ENCODE peak calls at places on chromosomes 6 and 20, in eight cellular contexts. One of them, this sample, is unnamed.

GRCh38 chr6:82371799-82372508 is 8.3 kb downstream of the TPBG start:
- DNase-seq in stomach: no peak
- DNase-seq in fibroblast of lung: peak
- DNase-seq in neural crest cell: no peak
- DNase-seq in GM20000: no peak
- DNase-seq in body of pancreas: no peak
- DNase-seq in fibroblast of pulmonary artery: peak
- DNase-seq in cardiac muscle cell: no peak
- DNase-seq in this sample: no peak

GRCh38 chr20:53080969-53081871 is 109.1 kb downstream of the TSHZ2 start:
- DNase-seq in fibroblast of pulmonary artery: peak
- DNase-seq in body of pancreas: peak
- DNase-seq in neural crest cell: no peak
- DNase-seq in GM20000: no peak
- DNase-seq in cardiac muscle cell: no peak
- DNase-seq in fibroblast of lung: peak
- DNase-seq in stomach: peak
- DNase-seq in this sample: no peak

GRCh38 chr20:52895662-52896061 is 76.5 kb upstream of the TSHZ2 start:
- DNase-seq in stomach: no peak
- DNase-seq in fibroblast of lung: no peak
- DNase-seq in neural crest cell: no peak
- DNase-seq in body of pancreas: no peak
- DNase-seq in fibroblast of pulmonary artery: no peak
- DNase-seq in cardiac muscle cell: no peak
- DNase-seq in GM20000: no peak
- DNase-seq in this sample: no peak

GRCh38 chr6:35552285-35552917 is 39.7 kb upstream of the TULP1 start:
- DNase-seq in body of pancreas: peak
- DNase-seq in GM20000: peak
- DNase-seq in fibroblast of lung: no peak
- DNase-seq in fibroblast of pulmonary artery: peak
- DNase-seq in neural crest cell: peak
- DNase-seq in stomach: peak
- DNase-seq in cardiac muscle cell: no peak
- DNase-seq in this sample: peak

GRCh38 chr6:16873698-16874097 is 112.4 kb upstream of the ATXN1 start:
- DNase-seq in body of pancreas: no peak
- DNase-seq in cardiac muscle cell: no peak
- DNase-seq in GM20000: no peak
- DNase-seq in neural crest cell: no peak
- DNase-seq in fibroblast of pulmonary artery: no peak
- DNase-seq in stomach: no peak
- DNase-seq in fibroblast of lung: no peak
- DNase-seq in this sample: no peak

GRCh38 chr6:169391473-169392071 is 137.9 kb upstream of the THBS2 start:
- DNase-seq in stomach: no peak
- DNase-seq in GM20000: no peak
- DNase-seq in fibroblast of pulmonary artery: peak
- DNase-seq in cardiac muscle cell: no peak
- DNase-seq in fibroblast of lung: no peak
- DNase-seq in body of pancreas: no peak
- DNase-seq in neural crest cell: no peak
- DNase-seq in this sample: no peak

GRCh38 chr6:37783831-37784584 is 35.5 kb upstream of the ZFAND3 start:
- DNase-seq in stomach: peak
- DNase-seq in fibroblast of pulmonary artery: peak
- DNase-seq in neural crest cell: no peak
- DNase-seq in body of pancreas: peak
- DNase-seq in fibroblast of lung: peak
- DNase-seq in GM20000: peak
- DNase-seq in cardiac muscle cell: peak
- DNase-seq in this sample: peak

GRCh38 chr6:38460216-38460615 is 179.5 kb downstream of the BTBD9 start:
- DNase-seq in fibroblast of lung: peak
- DNase-seq in cardiac muscle cell: no peak
- DNase-seq in body of pancreas: no peak
- DNase-seq in GM20000: no peak
- DNase-seq in fibroblast of pulmonary artery: peak
- DNase-seq in neural crest cell: no peak
- DNase-seq in stomach: no peak
- DNase-seq in this sample: no peak

GRCh38 chr6:60952500-60952899 is 1333.5 kb downstream of the KHDRBS2 start:
- DNase-seq in neural crest cell: no peak
- DNase-seq in stomach: no peak
- DNase-seq in GM20000: no peak
- DNase-seq in fibroblast of lung: no peak
- DNase-seq in cardiac muscle cell: no peak
- DNase-seq in body of pancreas: no peak
- DNase-seq in fibroblast of pulmonary artery: no peak
- DNase-seq in this sample: no peak

GRCh38 chr6:116258520-116258919 is 4.6 kb upstream of the TSPYL4 start:
- DNase-seq in fibroblast of lung: no peak
- DNase-seq in fibroblast of pulmonary artery: no peak
- DNase-seq in cardiac muscle cell: no peak
- DNase-seq in stomach: no peak
- DNase-seq in neural crest cell: no peak
- DNase-seq in body of pancreas: no peak
- DNase-seq in GM20000: no peak
- DNase-seq in this sample: no peak

GRCh38 chr6:39923394-39923793 is 10.9 kb downstream of the MOCS1 start:
- DNase-seq in body of pancreas: peak
- DNase-seq in stomach: peak
- DNase-seq in cardiac muscle cell: no peak
- DNase-seq in neural crest cell: no peak
- DNase-seq in GM20000: no peak
- DNase-seq in fibroblast of lung: no peak
- DNase-seq in fibroblast of pulmonary artery: no peak
- DNase-seq in this sample: no peak

GRCh38 chr6:143457563-143458359 is 7.2 kb downstream of the PEX3 start:
- DNase-seq in neural crest cell: no peak
- DNase-seq in fibroblast of pulmonary artery: peak
- DNase-seq in GM20000: no peak
- DNase-seq in cardiac muscle cell: peak
- DNase-seq in body of pancreas: peak
- DNase-seq in fibroblast of lung: peak
- DNase-seq in stomach: no peak
- DNase-seq in this sample: no peak

GRCh38 chr20:48373555-48373934 is 454.3 kb downstream of the PREX1 start:
- DNase-seq in neural crest cell: no peak
- DNase-seq in fibroblast of lung: no peak
- DNase-seq in GM20000: no peak
- DNase-seq in body of pancreas: no peak
- DNase-seq in stomach: no peak
- DNase-seq in fibroblast of pulmonary artery: no peak
- DNase-seq in cardiac muscle cell: no peak
- DNase-seq in this sample: no peak

DNA sequence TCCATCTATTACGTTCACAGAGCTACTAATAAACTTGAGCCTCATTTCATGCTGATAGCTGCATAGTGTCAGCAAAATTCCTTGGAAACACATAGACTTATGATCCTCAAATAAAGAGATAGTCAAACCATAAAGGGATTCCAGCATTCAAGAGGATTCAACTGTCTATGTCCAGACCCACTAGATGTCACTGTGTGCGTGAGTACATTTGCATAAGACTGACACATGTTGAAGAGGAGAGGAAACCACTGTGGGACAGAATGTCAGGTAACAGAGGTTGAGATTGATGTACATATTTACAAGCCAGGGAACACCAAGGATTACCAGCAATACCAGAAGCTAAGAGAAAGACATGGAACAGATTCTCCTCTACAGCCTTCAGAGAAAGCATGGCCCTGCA is 266.5 kb downstream of the COL12A1 start:
- DNase-seq in neural crest cell: no peak
- DNase-seq in fibroblast of lung: no peak
- DNase-seq in fibroblast of pulmonary artery: no peak
- DNase-seq in cardiac muscle cell: no peak
- DNase-seq in GM20000: no peak
- DNase-seq in stomach: no peak
- DNase-seq in body of pancreas: no peak
- DNase-seq in this sample: no peak
- TF ChIP-seq CTCF in neural crest cell: no peak
- TF ChIP-seq CTCF in fibroblast of lung: no peak
- TF ChIP-seq CTCF in fibroblast of pulmonary artery: no peak
- TF ChIP-seq CTCF in cardiac muscle cell: no peak
- TF ChIP-seq CTCF in GM20000: no peak
- TF ChIP-seq CTCF in stomach: no peak
- TF ChIP-seq CTCF in body of pancreas: no peak
- TF ChIP-seq CTCF in this sample: no peak

GRCh38 chr6:26254666-26255176 is 110.3 kb upstream of the BTN3A2 start:
- DNase-seq in fibroblast of lung: no peak
- DNase-seq in body of pancreas: no peak
- DNase-seq in stomach: no peak
- DNase-seq in GM20000: no peak
- DNase-seq in cardiac muscle cell: no peak
- DNase-seq in fibroblast of pulmonary artery: no peak
- DNase-seq in neural crest cell: no peak
- DNase-seq in this sample: no peak

GRCh38 chr6:26260791-26261484 is 104.1 kb upstream of the BTN3A2 start:
- DNase-seq in body of pancreas: no peak
- DNase-seq in cardiac muscle cell: no peak
- DNase-seq in fibroblast of pulmonary artery: peak
- DNase-seq in stomach: no peak
- DNase-seq in GM20000: no peak
- DNase-seq in fibroblast of lung: no peak
- DNase-seq in neural crest cell: no peak
- DNase-seq in this sample: no peak

GRCh38 chr6:26260110-26260637 is 104.8 kb upstream of the BTN3A2 start:
- DNase-seq in stomach: no peak
- DNase-seq in GM20000: no peak
- DNase-seq in cardiac muscle cell: no peak
- DNase-seq in body of pancreas: no peak
- DNase-seq in neural crest cell: no peak
- DNase-seq in fibroblast of lung: no peak
- DNase-seq in fibroblast of pulmonary artery: no peak
- DNase-seq in this sample: no peak

GRCh38 chr6:26257272-26257671 is 107.7 kb upstream of the BTN3A2 start:
- DNase-seq in cardiac muscle cell: peak
- DNase-seq in neural crest cell: no peak
- DNase-seq in fibroblast of lung: no peak
- DNase-seq in fibroblast of pulmonary artery: no peak
- DNase-seq in stomach: no peak
- DNase-seq in body of pancreas: no peak
- DNase-seq in GM20000: no peak
- DNase-seq in this sample: no peak

DNA sequence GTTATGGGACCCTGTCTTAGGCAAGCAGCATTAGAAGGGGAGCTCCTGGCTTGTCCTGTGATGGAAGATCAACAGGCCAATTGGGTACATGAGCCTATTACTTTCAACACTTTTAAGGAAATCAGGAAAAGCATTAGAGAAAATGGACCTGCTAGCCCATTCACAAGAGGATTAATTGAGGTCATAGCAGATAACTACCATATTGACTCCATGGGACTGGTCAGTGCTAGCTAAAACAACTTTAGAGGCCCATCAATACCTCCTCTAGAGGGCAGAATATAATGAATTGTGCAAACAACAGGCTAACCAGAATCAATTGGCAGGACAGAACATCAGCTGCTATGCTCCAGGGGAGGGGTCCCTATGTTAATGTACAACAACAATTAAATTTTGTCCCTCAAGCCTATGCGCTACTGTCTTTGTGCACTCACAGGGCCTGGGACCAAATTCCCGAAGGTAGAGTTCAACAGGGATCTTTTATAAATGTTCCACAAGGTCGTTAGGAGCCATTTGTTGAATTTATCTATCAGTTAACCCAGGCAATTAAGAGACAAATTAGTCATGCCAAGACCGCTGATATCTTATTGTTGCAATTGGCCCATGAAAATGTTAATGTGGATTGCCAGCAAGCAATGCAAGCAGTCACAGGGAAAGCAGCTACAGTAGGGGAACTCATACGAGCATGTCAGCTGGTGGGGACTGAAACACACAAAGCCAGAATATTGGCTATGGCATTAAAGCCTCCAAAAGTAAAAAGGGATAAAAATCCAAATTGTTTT is 106.6 kb upstream of the BTN3A2 start:
- DNase-seq in body of pancreas: no peak
- DNase-seq in GM20000: no peak
- DNase-seq in fibroblast of pulmonary artery: no peak
- DNase-seq in stomach: no peak
- DNase-seq in cardiac muscle cell: no peak
- DNase-seq in fibroblast of lung: no peak
- DNase-seq in neural crest cell: no peak
- DNase-seq in this sample: no peak
- TF ChIP-seq CTCF in body of pancreas: no peak
- TF ChIP-seq CTCF in GM20000: peak
- TF ChIP-seq CTCF in fibroblast of pulmonary artery: peak
- TF ChIP-seq CTCF in stomach: no peak
- TF ChIP-seq CTCF in cardiac muscle cell: no peak
- TF ChIP-seq CTCF in fibroblast of lung: peak
- TF ChIP-seq CTCF in neural crest cell: peak
- TF ChIP-seq CTCF in this sample: no peak

GRCh38 chr6:138944412-138944811 is 43.6 kb downstream of the REPS1 start:
- DNase-seq in GM20000: peak
- DNase-seq in neural crest cell: no peak
- DNase-seq in cardiac muscle cell: no peak
- DNase-seq in body of pancreas: no peak
- DNase-seq in fibroblast of lung: peak
- DNase-seq in stomach: no peak
- DNase-seq in fibroblast of pulmonary artery: peak
- DNase-seq in this sample: peak

GRCh38 chr6:138943089-138943625 is 44.9 kb downstream of the REPS1 start:
- DNase-seq in stomach: no peak
- DNase-seq in body of pancreas: no peak
- DNase-seq in fibroblast of lung: no peak
- DNase-seq in neural crest cell: no peak
- DNase-seq in fibroblast of pulmonary artery: no peak
- DNase-seq in GM20000: no peak
- DNase-seq in cardiac muscle cell: no peak
- DNase-seq in this sample: no peak

GRCh38 chr6:138948028-138948427 is 40.0 kb downstream of the REPS1 start:
- DNase-seq in fibroblast of pulmonary artery: no peak
- DNase-seq in neural crest cell: no peak
- DNase-seq in GM20000: no peak
- DNase-seq in body of pancreas: no peak
- DNase-seq in cardiac muscle cell: no peak
- DNase-seq in fibroblast of lung: no peak
- DNase-seq in stomach: no peak
- DNase-seq in this sample: no peak

GRCh38 chr6:138948780-138949179 is 39.3 kb downstream of the REPS1 start:
- DNase-seq in fibroblast of lung: no peak
- DNase-seq in GM20000: no peak
- DNase-seq in body of pancreas: no peak
- DNase-seq in stomach: no peak
- DNase-seq in cardiac muscle cell: no peak
- DNase-seq in fibroblast of pulmonary artery: no peak
- DNase-seq in neural crest cell: no peak
- DNase-seq in this sample: no peak

GRCh38 chr6:138945354-138945753 is 42.7 kb downstream of the REPS1 start:
- DNase-seq in cardiac muscle cell: no peak
- DNase-seq in stomach: no peak
- DNase-seq in GM20000: no peak
- DNase-seq in fibroblast of lung: no peak
- DNase-seq in fibroblast of pulmonary artery: no peak
- DNase-seq in neural crest cell: no peak
- DNase-seq in body of pancreas: no peak
- DNase-seq in this sample: no peak
- TF ChIP-seq CTCF in cardiac muscle cell: peak
- TF ChIP-seq CTCF in stomach: no peak
- TF ChIP-seq CTCF in GM20000: no peak
- TF ChIP-seq CTCF in fibroblast of lung: peak
- TF ChIP-seq CTCF in fibroblast of pulmonary artery: no peak
- TF ChIP-seq CTCF in neural crest cell: peak
- TF ChIP-seq CTCF in body of pancreas: no peak
- TF ChIP-seq CTCF in this sample: no peak

GRCh38 chr6:22828179-22829062 is 259.1 kb downstream of the HDGFL1 start:
- DNase-seq in stomach: no peak
- DNase-seq in GM20000: peak
- DNase-seq in cardiac muscle cell: peak
- DNase-seq in fibroblast of lung: peak
- DNase-seq in neural crest cell: peak
- DNase-seq in body of pancreas: peak
- DNase-seq in fibroblast of pulmonary artery: peak
- DNase-seq in this sample: no peak
- TF ChIP-seq CTCF in stomach: peak
- TF ChIP-seq CTCF in GM20000: peak
- TF ChIP-seq CTCF in cardiac muscle cell: peak
- TF ChIP-seq CTCF in fibroblast of lung: peak
- TF ChIP-seq CTCF in neural crest cell: peak
- TF ChIP-seq CTCF in body of pancreas: peak
- TF ChIP-seq CTCF in fibroblast of pulmonary artery: peak
- TF ChIP-seq CTCF in this sample: peak

This sample was measured in GM13976.